ENCODE peak calls at places on chromosomes 4 and X, in seven cellular contexts. C is suprapubic skin, L is K562, S is sigmoid colon, R is upper lobe of left lung, M is transverse colon, E is GM12878. V is an unnamed sample.

GRCh38 chr4:19051751-19052296 is 1030.3 kb upstream of the LCORL start:
- DNase-seq in E (no peak), C (no peak), L (no peak), R (no peak), M (no peak), S (no peak), V (no peak)

GRCh38 chr4:16224264-16224663 is 2.0 kb downstream of the TAPT1 start:
- DNase-seq in E (no peak), L (peak; percentile 22), M (no peak), R (no peak), C (no peak), S (no peak), V (no peak)

GRCh38 chrX:134019567-134020206 is 34.3 kb upstream of the GPC3 start:
- DNase-seq in M (no peak), E (no peak), S (no peak), C (no peak), L (no peak), R (no peak), V (no peak)

GRCh38 chr4:133802741-133803140 is 398.8 kb downstream of the PABPC4L start:
- DNase-seq in S (no peak), C (no peak), L (no peak), E (no peak), M (no peak), R (no peak), V (no peak)

GRCh38 chr4:173752610-173753009 is 222.6 kb upstream of the HAND2 start:
- DNase-seq in L (peak; percentile 58), S (no peak), R (no peak), E (no peak), M (peak; percentile 31), C (no peak), V (no peak)

GRCh38 chr4:38859501-38859900 is 2.9 kb upstream of the TLR6 start:
- DNase-seq in R (no peak), E (no peak), L (no peak), S (no peak), C (no peak), M (no peak), V (no peak)

GRCh38 chr4:153018716-153019115 is 82.6 kb downstream of the FHDC1 start:
- DNase-seq in M (no peak), S (no peak), L (no peak), R (no peak), E (no peak), C (no peak), V (no peak)

GRCh38 chr4:89889289-89889688 is 5.4 kb upstream of the MMRN1 start:
- DNase-seq in S (no peak), L (peak; percentile 37), E (no peak), R (peak; percentile 20), C (no peak), M (no peak), V (no peak)

GRCh38 chr4:8215001-8215427 is 15.9 kb downstream of the SH3TC1 start:
- DNase-seq in R (peak; percentile 70), L (no peak), M (no peak), C (no peak), S (no peak), E (no peak), V (peak; percentile 73)

GRCh38 chr4:2832309-2832980 is 11.2 kb upstream of the ADD1 start:
- DNase-seq in L (no peak), E (no peak), R (no peak), S (peak; percentile 62), M (peak; percentile 15), C (peak; percentile 53), V (no peak)

GRCh38 chr4:20528508-20528907 is 171.8 kb upstream of the PACRGL start:
- DNase-seq in L (no peak), R (no peak), S (no peak), E (no peak), M (no peak), C (no peak), V (no peak)

GRCh38 chr4:139919513-139919912 is 234.5 kb downstream of the MAML3 start:
- DNase-seq in C (no peak), E (no peak), S (no peak), L (no peak), R (no peak), M (no peak), V (no peak)

GRCh38 chr4:77473509-77473908 is 132.1 kb upstream of the CXCL13 start:
- DNase-seq in R (no peak), S (no peak), L (peak; percentile 51), C (no peak), M (no peak), E (no peak), V (no peak)

GRCh38 chrX:148854351-148854750 is 353.9 kb downstream of the AFF2 start:
- DNase-seq in C (no peak), M (no peak), E (no peak), L (no peak), S (no peak), R (no peak), V (no peak)

GRCh38 chr4:169148851-169149250 is 121.9 kb downstream of the SH3RF1 start:
- DNase-seq in E (no peak), M (no peak), R (no peak), S (no peak), L (no peak), C (no peak), V (no peak)

GRCh38 chrX:71366674-71367256 is 608 bp downstream of the TAF1 start:
- DNase-seq in M (peak; percentile 19), S (no peak), C (no peak), E (no peak), R (peak; percentile 24), L (peak; percentile 22), V (no peak)

GRCh38 chr4:8817813-8818062 is 53.9 kb downstream of the HMX1 start:
- DNase-seq in C (peak; percentile 67), L (no peak), R (peak; percentile 9), M (no peak), S (peak; percentile 38), E (no peak), V (peak; percentile 25)

GRCh38 chrX:124435616-124436015 is 89.3 kb downstream of the SH2D1A start:
- DNase-seq in R (peak; percentile 41), S (no peak), L (no peak), E (no peak), C (no peak), M (no peak), V (no peak)

GRCh38 chr4:185379326-185380295 is 16.1 kb downstream of the LRP2BP start:
- DNase-seq in R (no peak), S (no peak), M (no peak), E (no peak), C (no peak), L (no peak), V (no peak)

GRCh38 chr4:74111990-74112389 is 13.0 kb upstream of the CXCL2 start:
- DNase-seq in S (no peak), R (peak; percentile 85), M (peak; percentile 26), L (no peak), E (no peak), C (no peak), V (no peak)
- TF ChIP-seq EP300 in S (no peak), R (peak; percentile 86), M (no peak), L (no peak), E (no peak), C (no peak), V (no peak)

DNA sequence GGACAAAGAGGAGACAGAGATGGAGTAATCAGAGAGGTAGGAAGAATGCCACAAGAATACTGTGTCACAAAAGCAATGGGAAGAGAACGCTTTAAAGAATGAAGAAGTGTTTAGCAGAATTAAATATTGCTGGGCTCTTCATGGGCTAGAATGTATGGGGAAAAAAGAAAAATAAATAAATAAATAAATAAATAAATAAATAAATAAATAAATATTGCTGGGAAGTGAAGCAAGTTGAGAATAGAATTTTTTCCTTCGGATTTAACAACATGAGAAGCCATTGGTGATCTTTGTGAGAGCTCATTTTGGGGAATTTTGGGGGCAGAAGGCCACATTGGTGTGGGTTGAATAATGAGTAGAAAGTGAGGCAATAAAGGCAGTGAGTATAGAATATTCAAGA is 59.7 kb upstream of the FRMPD3 start:
- DNase-seq in E (no peak), M (no peak), S (no peak), C (no peak), L (no peak), R (no peak), V (no peak)
- TF ChIP-seq POLR2AphosphoS5 in E (no peak), M (no peak), S (no peak), C (no peak), L (no peak), R (no peak), V (no peak)

DNA sequence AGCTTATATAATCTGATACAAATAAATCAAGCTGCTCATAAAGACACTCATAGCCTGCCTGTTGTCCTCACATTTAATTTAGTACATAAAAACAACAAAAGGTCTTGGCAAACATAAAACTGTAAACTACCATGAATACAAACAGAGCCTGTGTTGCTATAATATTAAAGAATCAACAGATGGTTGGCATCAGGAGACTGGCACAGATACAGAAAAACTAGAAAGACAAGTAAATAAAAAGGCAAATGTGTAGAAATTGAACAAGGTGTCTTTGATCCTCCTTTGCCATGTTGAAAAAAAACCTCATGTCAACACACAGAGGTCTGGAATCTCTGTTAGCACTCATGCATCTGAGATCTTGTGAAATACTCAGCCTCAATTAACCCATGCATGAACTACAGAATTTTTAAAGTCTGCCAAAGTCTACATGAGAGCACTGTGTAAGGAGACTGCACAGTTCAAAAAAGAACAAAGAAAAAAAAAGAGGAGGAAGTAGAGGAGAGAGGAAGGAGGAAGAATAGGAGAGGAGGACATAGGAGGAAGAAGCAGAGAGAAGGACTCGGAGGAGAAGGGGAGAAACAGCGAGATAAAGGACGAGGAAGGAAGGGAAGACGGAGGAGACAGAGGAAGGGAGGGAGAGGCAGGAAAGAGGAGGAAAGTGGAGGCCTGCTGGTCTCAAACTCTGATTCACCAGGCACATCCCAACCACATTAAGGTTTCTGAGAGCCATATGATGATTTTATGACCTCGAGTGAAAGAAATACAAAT is 52.8 kb downstream of the PRDM5 start:
- DNase-seq in E (no peak), S (no peak), C (no peak), M (no peak), L (no peak), R (no peak), V (no peak)
- TF ChIP-seq EP300 in E (no peak), S (no peak), C (no peak), M (no peak), L (no peak), R (no peak), V (no peak)

DNA sequence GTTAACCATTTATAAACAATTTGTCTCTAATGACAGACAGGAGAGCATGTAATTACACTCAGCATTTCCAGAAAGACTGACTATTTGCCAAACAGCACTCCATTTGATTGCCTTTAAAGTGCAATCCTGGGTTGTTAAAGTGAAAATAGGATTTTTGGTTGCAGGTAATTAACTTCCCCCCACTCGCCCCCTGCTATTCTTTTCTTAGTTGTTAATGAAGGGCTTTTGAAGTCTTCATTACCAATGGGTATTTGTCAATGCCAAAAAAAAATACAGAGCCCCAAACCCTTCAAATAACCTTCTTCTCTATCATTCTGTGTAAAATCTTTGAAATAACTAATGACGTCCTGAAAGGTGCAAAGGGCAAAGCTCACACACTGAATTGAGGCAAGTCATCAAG is 825.6 kb downstream of the STPG2 start:
- DNase-seq in S (no peak), M (no peak), C (no peak), E (no peak), L (no peak), R (no peak), V (no peak)
- TF ChIP-seq POLR2AphosphoS5 in S (no peak), M (no peak), C (no peak), E (no peak), L (no peak), R (no peak), V (no peak)

GRCh38 chr4:6753103-6753560 is 29.4 kb upstream of the KIAA0232 start:
- DNase-seq in M (peak; percentile 70), L (peak; percentile 63), C (no peak), S (no peak), R (no peak), E (no peak), V (no peak)
- TF ChIP-seq EP300 in M (no peak), L (no peak), C (no peak), S (no peak), R (no peak), E (no peak), V (no peak)